ENCODE peak calls at places on chromosome 10, in ten cellular contexts. O is BE2C; F is ACHN; K is CD4-positive, alpha-beta T cell; A is islet precursor cell; W is NB4; G is breast epithelium; J is astrocyte of the cerebellum; Q is T-cell; N is osteocyte. Y is an unnamed sample.

GRCh38 chr10:8444630-8445029 is 390.1 kb downstream of the GATA3 start:
- DNase-seq in N (no peak), A (peak), O (peak), K (peak), J (no peak), F (no peak), Q (peak), W (peak), G (no peak), Y (no peak)

GRCh38 chr10:6843477-6843876 is 263.4 kb upstream of the PRKCQ start:
- DNase-seq in K (no peak), Q (no peak), F (no peak), J (no peak), G (no peak), O (no peak), A (no peak), N (no peak), W (peak), Y (peak)

GRCh38 chr10:83991986-83992753 is 147.1 kb upstream of the GHITM start:
- DNase-seq in G (no peak), N (no peak), W (peak), Q (no peak), O (peak), F (peak), K (no peak), A (peak), J (no peak), Y (no peak)

GRCh38 chr10:79026341-79026761 is 42.4 kb upstream of the ZMIZ1 start:
- DNase-seq in Q (no peak), J (no peak), F (no peak), G (no peak), W (no peak), K (no peak), A (no peak), O (no peak), N (no peak), Y (no peak)

GRCh38 chr10:75283150-75284096 is 47.7 kb upstream of the COMTD1 start:
- DNase-seq in O (no peak), A (peak), N (peak), G (peak), W (no peak), Q (no peak), F (no peak), J (peak), K (no peak), Y (no peak)

GRCh38 chr10:73159038-73159648 is 8.7 kb downstream of the ECD start:
- DNase-seq in N (no peak), A (peak), Q (peak), K (peak), J (peak), W (peak), O (peak), G (no peak), F (peak), Y (peak)

GRCh38 chr10:15251791-15252380 is 83.4 kb upstream of the NMT2 start:
- DNase-seq in Q (no peak), N (no peak), F (no peak), G (no peak), J (no peak), A (no peak), O (no peak), K (no peak), W (no peak), Y (no peak)

GRCh38 chr10:17453377-17454091 is 861 bp downstream of the ST8SIA6 start:
- DNase-seq in Q (peak), G (peak), J (no peak), N (no peak), K (peak), F (no peak), A (peak), W (no peak), O (no peak), Y (no peak)

GRCh38 chr10:91901784-91902677 is 7.3 kb downstream of the FGFBP3 start:
- DNase-seq in K (no peak), J (peak), A (peak), F (peak), O (no peak), N (no peak), W (peak), Q (peak), G (no peak), Y (peak)

Y was measured in NK-92 treated with Interleukin-12 subunit alpha and Interleukin-12 subunit beta, amount 100 ng/mL, for 24 hours.